ENCODE peak calls at places on chromosomes 5 and 9, in seven cellular contexts. S is substantia nigra; C is body of pancreas; M is lower lobe of right lung; T is CD4-positive, alpha-beta T cell; O is fibroblast of lung; L is A673. X is an unnamed sample.

GRCh38 chr5:140130949-140131733 is 5.4 kb downstream of the IGIP start:
- DNase-seq in S (no peak), C (no peak), M (no peak), T (no peak), O (no peak), L (no peak), X (no peak)

GRCh38 chr5:19616821-19617220 is 371.2 kb downstream of the CDH18 start:
- DNase-seq in S (no peak), C (no peak), M (no peak), T (no peak), O (peak; percentile 17), L (no peak), X (no peak)

GRCh38 chr9:118318770-118319443 is 614.7 kb downstream of the TLR4 start:
- DNase-seq in S (no peak), C (peak; percentile 29), M (no peak), T (no peak), O (peak; percentile 15), L (no peak), X (no peak)

GRCh38 chr9:114141553-114142548 is 13.5 kb upstream of the COL27A1 start:
- DNase-seq in S (no peak), C (peak; percentile 72), M (no peak), T (no peak), O (peak; percentile 27), L (peak; percentile 24), X (no peak)

GRCh38 chr9:38200431-38200830 is 131.4 kb upstream of the SHB start:
- DNase-seq in S (no peak), C (no peak), M (no peak), T (no peak), O (no peak), L (peak; percentile 90), X (no peak)

GRCh38 chr5:87780831-87781760 is 368.4 kb upstream of the CCNH start:
- DNase-seq in S (peak; percentile 84), C (peak; percentile 83), M (peak; percentile 67), T (peak; percentile 70), O (peak; percentile 79), L (peak; percentile 90), X (peak; percentile 21)

GRCh38 chr5:1390861-1391600 is 46.1 kb upstream of the CLPTM1L start:
- DNase-seq in S (no peak), C (no peak), M (peak; percentile 41), T (no peak), O (no peak), L (no peak), X (no peak)

GRCh38 chr5:6581559-6582426 is 51.1 kb downstream of the NSUN2 start:
- DNase-seq in S (no peak), C (no peak), M (no peak), T (no peak), O (peak; percentile 49), L (no peak), X (no peak)

GRCh38 chr5:173855162-173855994 is 32.8 kb upstream of the CPEB4 start:
- DNase-seq in S (no peak), C (no peak), M (no peak), T (no peak), O (peak; percentile 39), L (no peak), X (no peak)

GRCh38 chr5:20231040-20231439 is 243.0 kb upstream of the CDH18 start:
- DNase-seq in S (no peak), C (no peak), M (no peak), T (no peak), O (no peak), L (no peak), X (no peak)

GRCh38 chr5:36739751-36740221 is 133.4 kb downstream of the SLC1A3 start:
- DNase-seq in S (peak; percentile 7), C (peak; percentile 92), M (peak; percentile 78), T (peak; percentile 61), O (peak; percentile 44), L (peak; percentile 85), X (peak; percentile 80)

GRCh38 chr5:138870611-138871010 is 4.5 kb downstream of the LRRTM2 start:
- DNase-seq in S (no peak), C (no peak), M (no peak), T (no peak), O (peak; percentile 19), L (no peak), X (no peak)

GRCh38 chr5:159353661-159354252 is 23.5 kb upstream of the IL12B start:
- DNase-seq in S (no peak), C (no peak), M (no peak), T (no peak), O (peak; percentile 59), L (no peak), X (no peak)

GRCh38 chr5:77832938-77833337 is 56.8 kb upstream of the TBCA start:
- DNase-seq in S (no peak), C (no peak), M (no peak), T (no peak), O (no peak), L (no peak), X (no peak)

DNA sequence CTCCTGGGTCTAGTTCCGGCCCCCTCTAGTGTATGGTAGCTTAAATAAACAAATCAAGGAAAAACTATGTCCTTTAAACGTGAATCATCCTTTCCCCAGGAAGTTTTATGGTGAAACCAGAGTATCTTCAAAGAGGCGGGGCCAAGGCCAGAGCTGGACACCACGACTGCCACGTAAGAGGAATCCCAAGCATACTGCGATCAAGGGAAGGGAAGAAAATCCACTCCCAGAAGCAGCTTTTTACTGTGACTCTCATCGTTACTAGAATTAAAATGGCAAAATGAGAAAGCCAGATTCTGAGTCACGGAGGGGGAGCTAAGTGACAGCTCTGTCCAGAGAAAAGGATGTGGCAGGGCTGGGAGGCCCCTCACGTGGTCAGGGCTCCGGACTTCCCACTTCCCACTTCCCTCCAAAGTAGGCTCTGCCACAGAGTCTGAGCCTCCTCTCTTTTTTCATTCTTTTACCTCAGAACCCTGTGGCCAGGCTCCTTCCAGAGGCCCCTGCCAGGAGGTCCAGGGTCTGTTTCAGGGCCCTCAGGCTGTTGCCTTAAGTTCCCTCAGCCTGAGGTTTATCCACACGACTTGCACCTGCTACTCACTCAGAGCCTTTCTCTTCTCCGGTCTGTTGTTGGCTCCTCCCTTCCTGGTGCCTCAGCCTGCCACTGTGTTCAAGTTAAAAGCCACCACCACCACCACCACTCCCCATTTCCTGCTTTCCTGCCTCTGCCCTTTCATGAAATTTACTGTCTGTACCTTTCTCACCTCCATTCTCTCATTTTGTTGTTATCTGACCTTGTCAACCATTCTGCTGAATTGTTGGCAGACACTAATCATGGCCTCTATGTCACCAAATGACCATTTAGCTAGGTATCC is 1.4 kb upstream of the GLRX start:
- DNase-seq in S (no peak), C (peak; percentile 29), M (peak; percentile 75), T (peak; percentile 75), O (peak; percentile 96), L (peak; percentile 84), X (peak; percentile 71)
- H3K27ac ChIP-seq in S (peak overlapping the region; percentile 55), C (no peak overlapping the region), M (peak overlapping the region; percentile 91), T (peak overlapping the region; percentile 86), O (peak overlapping the region; percentile 93), L (peak overlapping the region; percentile 70), X (peak overlapping the region; percentile 75)

GRCh38 chr5:126831175-126831574 is 54.2 kb downstream of the LMNB1 start:
- DNase-seq in S (no peak), C (no peak), M (no peak), T (no peak), O (no peak), L (no peak), X (no peak)

GRCh38 chr5:126826619-126827215 is 49.8 kb downstream of the LMNB1 start:
- DNase-seq in S (no peak), C (no peak), M (no peak), T (no peak), O (no peak), L (no peak), X (no peak)

GRCh38 chr5:126830061-126830460 is 53.1 kb downstream of the LMNB1 start:
- DNase-seq in S (no peak), C (no peak), M (no peak), T (no peak), O (no peak), L (no peak), X (no peak)

DNA sequence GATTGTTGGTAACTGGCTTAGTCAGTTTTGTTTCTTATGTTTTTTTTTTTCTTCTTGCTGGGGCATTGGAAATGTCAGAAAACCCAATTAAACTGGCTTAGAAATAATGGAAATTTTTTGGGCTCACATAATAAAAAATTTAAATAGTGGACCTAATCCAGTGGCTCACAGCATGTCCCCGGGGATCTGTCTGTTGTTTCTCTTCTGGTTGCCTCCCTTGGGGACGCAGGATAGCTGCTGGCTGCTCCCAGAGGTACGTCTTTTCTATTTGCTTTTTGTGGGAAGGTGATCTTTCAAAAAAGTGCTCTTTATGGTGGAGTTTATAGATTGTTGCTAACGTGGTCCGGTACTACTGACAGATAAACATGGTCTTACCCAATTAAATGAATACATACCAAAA is 52.2 kb downstream of the LMNB1 start:
- DNase-seq in S (no peak), C (no peak), M (no peak), T (no peak), O (no peak), L (no peak), X (no peak)
- H3K27ac ChIP-seq in S (no peak overlapping the region), C (no peak overlapping the region), M (no peak overlapping the region), T (no peak overlapping the region), O (no peak overlapping the region), L (no peak overlapping the region), X (no peak overlapping the region)

GRCh38 chr5:95446009-95446408 is 54.8 kb downstream of the FAM81B start:
- DNase-seq in S (no peak), C (no peak), M (no peak), T (no peak), O (peak; percentile 91), L (no peak), X (no peak)

GRCh38 chr5:95445442-95445841 is 54.3 kb downstream of the FAM81B start:
- DNase-seq in S (no peak), C (no peak), M (no peak), T (no peak), O (no peak), L (no peak), X (no peak)

GRCh38 chr5:95448836-95449235 is 57.7 kb downstream of the FAM81B start:
- DNase-seq in S (no peak), C (no peak), M (no peak), T (no peak), O (no peak), L (no peak), X (no peak)

GRCh38 chr5:95449460-95449859 is 58.3 kb downstream of the FAM81B start:
- DNase-seq in S (no peak), C (no peak), M (no peak), T (no peak), O (peak; percentile 12), L (no peak), X (no peak)

GRCh38 chr5:95446560-95447221 is 55.5 kb downstream of the FAM81B start:
- DNase-seq in S (no peak), C (no peak), M (no peak), T (no peak), O (peak; percentile 83), L (no peak), X (no peak)
- H3K27ac ChIP-seq in S (no peak overlapping the region), C (no peak overlapping the region), M (no peak overlapping the region), T (no peak overlapping the region), O (no peak overlapping the region), L (no peak overlapping the region), X (no peak overlapping the region)

GRCh38 chr9:2493578-2493977 is 128.0 kb upstream of the VLDLR start:
- DNase-seq in S (no peak), C (no peak), M (no peak), T (no peak), O (no peak), L (no peak), X (no peak)
- H3K27ac ChIP-seq in S (no peak overlapping the region), C (no peak overlapping the region), M (no peak overlapping the region), T (no peak overlapping the region), O (no peak overlapping the region), L (no peak overlapping the region), X (peak overlapping the region; percentile 44)

DNA sequence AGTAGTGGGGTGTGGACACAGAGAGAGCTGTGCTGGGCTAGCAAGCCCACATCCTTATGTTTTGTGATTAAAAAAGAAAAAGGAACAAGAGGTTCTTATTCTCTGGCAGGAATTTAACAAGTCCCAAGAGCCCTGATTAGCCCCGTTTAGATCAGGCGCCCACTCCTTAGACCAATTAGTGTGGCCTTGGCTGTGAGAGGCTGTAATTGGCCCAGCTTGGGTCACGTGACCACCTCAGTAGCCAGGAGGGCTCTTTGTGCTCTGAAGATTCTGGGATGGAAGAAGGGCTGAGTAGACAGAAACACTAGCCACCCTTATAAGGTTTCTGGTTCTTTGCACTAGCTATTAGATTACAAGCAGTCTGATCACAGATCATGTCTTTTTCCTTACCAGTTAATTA is 31.1 kb downstream of the GCNT4 start:
- DNase-seq in S (no peak), C (peak; percentile 78), M (no peak), T (no peak), O (no peak), L (peak; percentile 74), X (no peak)
- H3K27ac ChIP-seq in S (no peak overlapping the region), C (no peak overlapping the region), M (no peak overlapping the region), T (no peak overlapping the region), O (no peak overlapping the region), L (no peak overlapping the region), X (no peak overlapping the region)